ENCODE peak calls at places on chromosome 9, in six cellular contexts. One of them, this sample, is unnamed.

GRCh38 chr9:126630458-126631237 is 16.9 kb downstream of the LMX1B start:
- DNase-seq in PC-3: peak
- DNase-seq in GM12865: no peak
- DNase-seq in GM23338: no peak
- DNase-seq in ovary: no peak
- DNase-seq in AG09309: no peak
- DNase-seq in this sample: no peak

GRCh38 chr9:74555625-74556024 is 58.5 kb downstream of the RORB start:
- DNase-seq in PC-3: no peak
- DNase-seq in GM12865: no peak
- DNase-seq in GM23338: no peak
- DNase-seq in ovary: no peak
- DNase-seq in AG09309: no peak
- DNase-seq in this sample: no peak

GRCh38 chr9:129174102-129174723 is 3.8 kb downstream of the IER5L start:
- DNase-seq in PC-3: peak
- DNase-seq in GM12865: peak
- DNase-seq in GM23338: peak
- DNase-seq in ovary: peak
- DNase-seq in AG09309: peak
- DNase-seq in this sample: peak

GRCh38 chr9:125568616-125569015 is 138.4 kb downstream of the MAPKAP1 start:
- DNase-seq in PC-3: no peak
- DNase-seq in GM12865: no peak
- DNase-seq in GM23338: no peak
- DNase-seq in ovary: no peak
- DNase-seq in AG09309: no peak
- DNase-seq in this sample: no peak

GRCh38 chr9:8448226-8448625 is 648.6 kb upstream of the DMAC1 start:
- DNase-seq in PC-3: no peak
- DNase-seq in GM12865: no peak
- DNase-seq in GM23338: no peak
- DNase-seq in ovary: no peak
- DNase-seq in AG09309: no peak
- DNase-seq in this sample: no peak

GRCh38 chr9:87812375-87813118 is 70.1 kb upstream of the SPATA31E1 start:
- DNase-seq in PC-3: peak
- DNase-seq in GM12865: peak
- DNase-seq in GM23338: peak
- DNase-seq in ovary: no peak
- DNase-seq in AG09309: peak
- DNase-seq in this sample: peak

GRCh38 chr9:132546148-132547051 is 36.0 kb upstream of the BARHL1 start:
- DNase-seq in PC-3: no peak
- DNase-seq in GM12865: no peak
- DNase-seq in GM23338: peak
- DNase-seq in ovary: no peak
- DNase-seq in AG09309: no peak
- DNase-seq in this sample: no peak

GRCh38 chr9:101485873-101486692 is 47.6 kb upstream of the RNF20 start:
- DNase-seq in PC-3: no peak
- DNase-seq in GM12865: no peak
- DNase-seq in GM23338: peak
- DNase-seq in ovary: peak
- DNase-seq in AG09309: no peak
- DNase-seq in this sample: no peak

GRCh38 chr9:109771084-109771483 is 8.9 kb upstream of the PALM2AKAP2 start:
- DNase-seq in PC-3: peak
- DNase-seq in GM12865: no peak
- DNase-seq in GM23338: peak
- DNase-seq in ovary: no peak
- DNase-seq in AG09309: no peak
- DNase-seq in this sample: no peak

GRCh38 chr9:137397675-137398423 is 25.1 kb downstream of the EXD3 start:
- DNase-seq in PC-3: no peak
- DNase-seq in GM12865: peak
- DNase-seq in GM23338: no peak
- DNase-seq in ovary: no peak
- DNase-seq in AG09309: no peak
- DNase-seq in this sample: no peak

GRCh38 chr9:34072868-34073590 is 24.3 kb upstream of the UBAP2 start:
- DNase-seq in PC-3: peak
- DNase-seq in GM12865: no peak
- DNase-seq in GM23338: no peak
- DNase-seq in ovary: peak
- DNase-seq in AG09309: peak
- DNase-seq in this sample: no peak

GRCh38 chr9:137550958-137551655 is 572 bp upstream of the MRPL41 start:
- DNase-seq in PC-3: peak
- DNase-seq in GM12865: no peak
- DNase-seq in GM23338: peak
- DNase-seq in ovary: no peak
- DNase-seq in AG09309: no peak
- DNase-seq in this sample: no peak

GRCh38 chr9:127562841-127563523 is 49.1 kb upstream of the STXBP1 start:
- DNase-seq in PC-3: peak
- DNase-seq in GM12865: no peak
- DNase-seq in GM23338: no peak
- DNase-seq in ovary: peak
- DNase-seq in AG09309: no peak
- DNase-seq in this sample: no peak

DNA sequence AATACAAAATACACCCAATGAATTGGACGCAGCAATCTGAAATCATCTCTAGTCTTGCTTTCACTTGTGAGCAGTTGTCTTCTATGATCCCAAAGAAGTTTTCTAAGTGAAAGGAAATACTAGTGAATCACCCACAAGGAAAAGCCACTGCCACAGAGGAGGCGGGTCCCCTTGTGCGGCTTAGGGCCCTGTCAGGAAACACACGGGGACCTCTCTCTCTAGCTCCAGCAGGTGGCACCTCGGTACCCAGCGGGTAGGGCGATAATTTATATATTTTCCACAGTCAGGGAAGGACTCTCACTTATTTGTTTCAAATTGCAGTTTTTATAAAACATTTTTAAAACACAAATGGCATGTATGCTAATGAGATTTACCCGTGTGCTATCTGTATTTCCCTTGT is 417.1 kb downstream of the KDM4C start:
- DNase-seq in PC-3: peak
- DNase-seq in GM12865: no peak
- DNase-seq in GM23338: peak
- DNase-seq in ovary: no peak
- DNase-seq in AG09309: no peak
- DNase-seq in this sample: no peak
- TF ChIP-seq CTCF in PC-3: no peak
- TF ChIP-seq CTCF in GM12865: no peak
- TF ChIP-seq CTCF in GM23338: peak
- TF ChIP-seq CTCF in ovary: no peak
- TF ChIP-seq CTCF in AG09309: no peak
- TF ChIP-seq CTCF in this sample: no peak

GRCh38 chr9:38068866-38069628 is at the start of gene SHB:
- DNase-seq in PC-3: peak
- DNase-seq in GM12865: peak
- DNase-seq in GM23338: peak
- DNase-seq in ovary: peak
- DNase-seq in AG09309: no peak
- DNase-seq in this sample: peak
- TF ChIP-seq CTCF in PC-3: peak
- TF ChIP-seq CTCF in GM12865: no peak
- TF ChIP-seq CTCF in GM23338: no peak
- TF ChIP-seq CTCF in ovary: peak
- TF ChIP-seq CTCF in AG09309: no peak
- TF ChIP-seq CTCF in this sample: no peak

DNA sequence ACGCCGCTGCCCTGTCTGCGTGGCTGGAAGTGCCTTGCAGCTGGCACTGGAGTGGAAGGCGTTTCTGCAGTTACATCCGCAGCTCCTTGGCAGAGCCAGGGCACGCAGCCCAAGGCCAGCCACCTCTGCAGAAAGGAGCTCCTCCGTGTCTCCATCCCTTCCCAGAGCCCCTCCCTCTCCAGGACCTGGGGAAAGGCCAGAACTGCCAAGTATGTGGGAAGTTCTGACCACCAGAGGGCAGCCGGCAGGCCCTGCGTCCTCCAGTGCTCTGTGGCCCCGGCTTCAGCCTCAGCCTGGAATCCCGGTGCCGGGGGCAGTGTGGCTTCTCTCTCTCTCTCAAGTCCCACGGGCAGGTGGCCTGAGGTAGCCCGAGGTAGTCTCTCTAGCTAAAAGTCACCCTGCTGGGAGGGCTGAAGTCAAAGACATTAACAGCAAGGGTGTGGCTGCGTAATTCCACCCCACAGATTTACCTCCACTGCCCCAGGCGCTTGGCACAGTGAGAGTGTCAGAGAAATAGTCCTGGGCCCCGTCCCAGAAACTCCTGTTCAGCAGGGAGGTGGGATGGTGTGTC is 101.7 kb upstream of the FCN2 start:
- DNase-seq in PC-3: peak
- DNase-seq in GM12865: peak
- DNase-seq in GM23338: peak
- DNase-seq in ovary: peak
- DNase-seq in AG09309: no peak
- DNase-seq in this sample: no peak
- TF ChIP-seq CTCF in PC-3: peak
- TF ChIP-seq CTCF in GM12865: peak
- TF ChIP-seq CTCF in GM23338: peak
- TF ChIP-seq CTCF in ovary: peak
- TF ChIP-seq CTCF in AG09309: peak
- TF ChIP-seq CTCF in this sample: no peak

GRCh38 chr9:36487482-36488321 is 85.0 kb upstream of the MELK start:
- DNase-seq in PC-3: peak
- DNase-seq in GM12865: peak
- DNase-seq in GM23338: peak
- DNase-seq in ovary: peak
- DNase-seq in AG09309: peak
- DNase-seq in this sample: peak
- TF ChIP-seq CTCF in PC-3: no peak
- TF ChIP-seq CTCF in GM12865: no peak
- TF ChIP-seq CTCF in GM23338: no peak
- TF ChIP-seq CTCF in ovary: peak
- TF ChIP-seq CTCF in AG09309: no peak
- TF ChIP-seq CTCF in this sample: no peak

DNA sequence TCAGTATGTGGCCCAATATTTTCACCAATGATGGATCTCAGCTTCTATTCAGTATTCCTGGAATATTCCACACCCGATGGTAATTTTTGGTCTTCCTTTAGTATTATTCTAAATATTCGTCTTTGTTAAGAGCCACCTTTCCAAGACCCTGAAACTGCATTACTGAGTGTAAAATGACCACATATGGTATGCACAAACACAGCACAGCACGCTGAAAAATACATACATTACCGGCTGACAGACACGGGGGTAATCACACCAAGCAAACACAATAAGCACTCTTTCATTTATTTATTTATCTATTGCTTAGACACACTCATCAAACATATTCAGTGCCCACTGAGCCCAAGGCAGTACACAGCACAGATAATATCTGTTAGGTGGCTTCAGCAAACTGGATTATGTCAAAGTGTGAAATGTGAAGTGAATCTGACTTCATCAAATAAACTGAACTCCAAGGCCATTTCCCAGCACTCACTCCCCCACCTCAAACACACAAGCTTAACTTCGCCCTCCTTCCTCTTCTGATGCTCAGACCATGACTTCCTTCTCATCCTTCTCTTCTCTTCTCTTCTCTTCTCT is 1637.8 kb upstream of the C9orf72 start:
- DNase-seq in PC-3: no peak
- DNase-seq in GM12865: no peak
- DNase-seq in GM23338: no peak
- DNase-seq in ovary: no peak
- DNase-seq in AG09309: no peak
- DNase-seq in this sample: no peak
- TF ChIP-seq CTCF in PC-3: no peak
- TF ChIP-seq CTCF in GM12865: no peak
- TF ChIP-seq CTCF in GM23338: no peak
- TF ChIP-seq CTCF in ovary: no peak
- TF ChIP-seq CTCF in AG09309: no peak
- TF ChIP-seq CTCF in this sample: no peak

GRCh38 chr9:116000748-116001329 is 152.8 kb upstream of the PAPPA start:
- DNase-seq in PC-3: peak
- DNase-seq in GM12865: peak
- DNase-seq in GM23338: peak
- DNase-seq in ovary: no peak
- DNase-seq in AG09309: no peak
- DNase-seq in this sample: no peak
- TF ChIP-seq CTCF in PC-3: peak
- TF ChIP-seq CTCF in GM12865: peak
- TF ChIP-seq CTCF in GM23338: peak
- TF ChIP-seq CTCF in ovary: no peak
- TF ChIP-seq CTCF in AG09309: peak
- TF ChIP-seq CTCF in this sample: no peak

GRCh38 chr9:981491-981898 is 5.0 kb downstream of the DMRT3 start:
- DNase-seq in PC-3: no peak
- DNase-seq in GM12865: no peak
- DNase-seq in GM23338: peak
- DNase-seq in ovary: no peak
- DNase-seq in AG09309: no peak
- DNase-seq in this sample: no peak
- TF ChIP-seq CTCF in PC-3: no peak
- TF ChIP-seq CTCF in GM12865: no peak
- TF ChIP-seq CTCF in GM23338: peak
- TF ChIP-seq CTCF in ovary: no peak
- TF ChIP-seq CTCF in AG09309: no peak
- TF ChIP-seq CTCF in this sample: no peak

GRCh38 chr9:18910858-18911257 is 122.2 kb downstream of the SAXO1 start:
- DNase-seq in PC-3: no peak
- DNase-seq in GM12865: no peak
- DNase-seq in GM23338: no peak
- DNase-seq in ovary: no peak
- DNase-seq in AG09309: no peak
- DNase-seq in this sample: no peak

GRCh38 chr9:18911714-18912342 is 121.2 kb downstream of the SAXO1 start:
- DNase-seq in PC-3: no peak
- DNase-seq in GM12865: no peak
- DNase-seq in GM23338: peak
- DNase-seq in ovary: no peak
- DNase-seq in AG09309: no peak
- DNase-seq in this sample: no peak

GRCh38 chr9:18909140-18910018 is 123.6 kb downstream of the SAXO1 start:
- DNase-seq in PC-3: no peak
- DNase-seq in GM12865: no peak
- DNase-seq in GM23338: no peak
- DNase-seq in ovary: no peak
- DNase-seq in AG09309: no peak
- DNase-seq in this sample: no peak

GRCh38 chr9:18907927-18908625 is 124.9 kb downstream of the SAXO1 start:
- DNase-seq in PC-3: no peak
- DNase-seq in GM12865: no peak
- DNase-seq in GM23338: no peak
- DNase-seq in ovary: no peak
- DNase-seq in AG09309: no peak
- DNase-seq in this sample: no peak

DNA sequence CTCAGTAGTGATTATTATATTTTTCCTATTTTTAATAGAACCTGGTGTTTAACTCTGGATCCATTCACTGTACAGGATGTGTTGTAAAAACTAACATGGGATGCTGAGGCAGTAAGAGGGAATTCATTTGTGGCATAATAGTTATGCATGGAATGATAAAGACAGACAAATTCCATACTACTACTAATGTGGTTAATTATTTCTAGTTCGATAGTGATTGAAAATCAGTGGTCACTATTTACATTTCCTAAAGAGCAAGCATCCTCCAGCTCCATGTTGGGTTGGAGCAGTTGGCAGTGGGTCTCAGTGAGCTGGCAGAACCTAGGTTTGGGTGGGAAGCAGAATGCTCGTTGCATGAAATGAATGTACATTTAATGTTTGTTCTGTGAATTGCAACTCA is 122.6 kb downstream of the SAXO1 start:
- DNase-seq in PC-3: no peak
- DNase-seq in GM12865: no peak
- DNase-seq in GM23338: no peak
- DNase-seq in ovary: no peak
- DNase-seq in AG09309: no peak
- DNase-seq in this sample: no peak
- TF ChIP-seq CTCF in PC-3: no peak
- TF ChIP-seq CTCF in GM12865: no peak
- TF ChIP-seq CTCF in GM23338: no peak
- TF ChIP-seq CTCF in ovary: no peak
- TF ChIP-seq CTCF in AG09309: no peak
- TF ChIP-seq CTCF in this sample: no peak